ENCODE peak calls at places on chromosomes 3 and 15, in nine cellular contexts. Q, J, E, Y, T, C, U, K and I are unnamed samples.

GRCh38 chr3:133209871-133210550 is 171.8 kb downstream of the TMEM108 start:
- DNase-seq in Q (no peak), J (peak; percentile 68), E (no peak), Y (no peak), T (no peak), C (no peak), U (no peak), K (no peak), I (no peak)

GRCh38 chr15:51814616-51815015 is 14.8 kb upstream of the TMOD3 start:
- DNase-seq in Q (no peak), J (no peak), E (no peak), Y (no peak), T (no peak), C (no peak), U (no peak), K (no peak), I (no peak)

GRCh38 chr15:95812491-95812890 is 518.0 kb upstream of the NR2F2 start:
- DNase-seq in Q (no peak), J (peak; percentile 49), E (no peak), Y (no peak), T (no peak), C (no peak), U (no peak), K (no peak), I (no peak)

GRCh38 chr3:82011336-82011735 is 249.9 kb upstream of the GBE1 start:
- DNase-seq in Q (no peak), J (no peak), E (no peak), Y (no peak), T (no peak), C (no peak), U (no peak), K (no peak), I (no peak)

GRCh38 chr15:40369474-40369869 is 11.5 kb downstream of the DISP2 start:
- DNase-seq in Q (no peak), J (no peak), E (no peak), Y (no peak), T (no peak), C (no peak), U (no peak), K (no peak), I (no peak)

GRCh38 chr3:114480442-114480841 is 186.6 kb downstream of the TIGIT start:
- DNase-seq in Q (no peak), J (peak; percentile 81), E (peak; percentile 31), Y (no peak), T (no peak), C (no peak), U (no peak), K (no peak), I (no peak)

GRCh38 chr3:188358787-188359493 is 205.0 kb downstream of the LPP start:
- DNase-seq in Q (no peak), J (no peak), E (no peak), Y (no peak), T (no peak), C (no peak), U (no peak), K (no peak), I (no peak)

GRCh38 chr3:154616298-154616697 is 186.3 kb upstream of the GPR149 start:
- DNase-seq in Q (no peak), J (no peak), E (no peak), Y (no peak), T (no peak), C (no peak), U (no peak), K (no peak), I (peak; percentile 55)

GRCh38 chr15:101121511-101122090 is 130.2 kb downstream of the CHSY1 start:
- DNase-seq in Q (no peak), J (peak; percentile 81), E (no peak), Y (no peak), T (peak; percentile 22), C (no peak), U (peak; percentile 94), K (peak; percentile 79), I (peak; percentile 94)

GRCh38 chr3:131217296-131217741 is 164.3 kb upstream of the NUDT16 start:
- DNase-seq in Q (no peak), J (peak; percentile 28), E (no peak), Y (no peak), T (no peak), C (no peak), U (no peak), K (peak; percentile 22), I (no peak)

GRCh38 chr3:100864471-100865268 is 128.6 kb downstream of the ABI3BP start:
- DNase-seq in Q (no peak), J (no peak), E (no peak), Y (no peak), T (no peak), C (no peak), U (no peak), K (no peak), I (no peak)